ENCODE peak calls at places on chromosomes 5 and 9, in ten cellular contexts. R is Calu3; F is astrocyte of the spinal cord; Z is dermis microvascular lymphatic vessel endothelial cell; U is ELF-1; P is Peyer's patch; C is GM18507; H is cardiac fibroblast; T is activated T-helper 1 cell treated with anti-CD3 and anti-CD28 coated beads, Interleukin-12 subunit alpha, Interleukin-12 subunit beta, Interleukin-2, Interleukin-4 antibody, amounts not matched to agents 30 ng/mL and 10 ng/mL and 1 ng/mL, durations not matched to agents 14 hours and 24 hours and 36 hours; W is CD4-positive, alpha-beta memory T cell. G is an unnamed sample.

GRCh38 chr5:177531209-177531940 is 14.6 kb upstream of the DDX41 start:
- DNase-seq in R (no peak), F (no peak), Z (no peak), U (no peak), P (no peak), C (no peak), H (no peak), T (no peak), W (no peak), G (no peak)

GRCh38 chr9:91354846-91355245 is 6.9 kb downstream of the AUH start:
- DNase-seq in R (no peak), F (no peak), Z (no peak), U (no peak), P (no peak), C (no peak), H (no peak), T (no peak), W (no peak), G (no peak)

GRCh38 chr5:61631438-61631941 is 299.4 kb downstream of the ZSWIM6 start:
- DNase-seq in R (no peak), F (peak; percentile 53), Z (peak; percentile 7), U (no peak), P (no peak), C (no peak), H (peak; percentile 68), T (no peak), W (no peak), G (no peak)

GRCh38 chr9:17075758-17076485 is 58.9 kb upstream of the CNTLN start:
- DNase-seq in R (no peak), F (no peak), Z (no peak), U (no peak), P (no peak), C (no peak), H (no peak), T (no peak), W (no peak), G (no peak)

GRCh38 chr5:94376672-94377345 is 241.6 kb downstream of the KIAA0825 start:
- DNase-seq in R (no peak), F (peak; percentile 26), Z (no peak), U (no peak), P (no peak), C (no peak), H (no peak), T (no peak), W (no peak), G (no peak)

GRCh38 chr5:39217365-39218281 is 1.7 kb downstream of the FYB1 start:
- DNase-seq in R (peak; percentile 73), F (peak; percentile 77), Z (peak; percentile 80), U (peak; percentile 66), P (peak; percentile 93), C (peak; percentile 36), H (peak; percentile 90), T (peak; percentile 70), W (peak; percentile 86), G (peak; percentile 81)

GRCh38 chr5:131186561-131187256 is 16.0 kb downstream of the LYRM7 start:
- DNase-seq in R (no peak), F (peak; percentile 11), Z (peak; percentile 6), U (no peak), P (no peak), C (no peak), H (no peak), T (no peak), W (no peak), G (peak; percentile 52)

GRCh38 chr9:3385871-3386270 is 139.9 kb downstream of the RFX3 start:
- DNase-seq in R (no peak), F (no peak), Z (no peak), U (no peak), P (no peak), C (peak; percentile 14), H (no peak), T (peak; percentile 19), W (no peak), G (no peak)

GRCh38 chr9:131204285-131204684 is 72.0 kb downstream of the FAM78A start:
- DNase-seq in R (no peak), F (no peak), Z (no peak), U (peak; percentile 25), P (no peak), C (no peak), H (no peak), T (no peak), W (no peak), G (no peak)

GRCh38 chr5:91168859-91169258 is 214.3 kb downstream of the ARRDC3 start:
- DNase-seq in R (no peak), F (no peak), Z (no peak), U (no peak), P (no peak), C (no peak), H (no peak), T (no peak), W (no peak), G (no peak)

GRCh38 chr9:93684806-93685553 is 108.6 kb downstream of the PHF2 start:
- DNase-seq in R (no peak), F (no peak), Z (peak; percentile 29), U (no peak), P (no peak), C (no peak), H (peak; percentile 16), T (no peak), W (no peak), G (no peak)

GRCh38 chr9:124855944-124856773 is 2.9 kb downstream of the WDR38 start:
- DNase-seq in R (peak; percentile 49), F (no peak), Z (peak; percentile 37), U (peak; percentile 81), P (no peak), C (no peak), H (no peak), T (no peak), W (peak; percentile 23), G (peak; percentile 54)

GRCh38 chr9:96045811-96046210 is 170.3 kb downstream of the ERCC6L2 start:
- DNase-seq in R (no peak), F (no peak), Z (no peak), U (no peak), P (no peak), C (no peak), H (no peak), T (no peak), W (no peak), G (no peak)

GRCh38 chr5:148027505-148027904 is 36.3 kb upstream of the SPINK5 start:
- DNase-seq in R (no peak), F (no peak), Z (no peak), U (no peak), P (no peak), C (no peak), H (no peak), T (no peak), W (no peak), G (no peak)

GRCh38 chr9:13445123-13445522 is 165.6 kb upstream of the MPDZ start:
- DNase-seq in R (no peak), F (no peak), Z (peak; percentile 68), U (no peak), P (no peak), C (no peak), H (peak; percentile 42), T (no peak), W (no peak), G (no peak)

GRCh38 chr5:167652690-167653089 is 638.8 kb upstream of the WWC1 start:
- DNase-seq in R (no peak), F (peak; percentile 67), Z (no peak), U (no peak), P (no peak), C (no peak), H (no peak), T (no peak), W (no peak), G (no peak)

GRCh38 chr9:97387504-97387886 is 24.4 kb upstream of the TDRD7 start:
- DNase-seq in R (no peak), F (no peak), Z (no peak), U (no peak), P (no peak), C (no peak), H (no peak), T (no peak), W (no peak), G (no peak)

GRCh38 chr5:143552680-143553079 is 149.2 kb upstream of the NR3C1 start:
- DNase-seq in R (no peak), F (no peak), Z (no peak), U (no peak), P (no peak), C (no peak), H (no peak), T (no peak), W (no peak), G (no peak)

GRCh38 chr9:96382175-96382574 is 1.3 kb downstream of the SLC35D2 start:
- DNase-seq in R (no peak), F (no peak), Z (peak; percentile 23), U (no peak), P (peak; percentile 57), C (no peak), H (no peak), T (no peak), W (no peak), G (no peak)

GRCh38 chr5:140862441-140863295 is 6.1 kb upstream of the PCDHA11 start:
- DNase-seq in R (no peak), F (no peak), Z (no peak), U (no peak), P (no peak), C (no peak), H (no peak), T (no peak), W (no peak), G (no peak)

GRCh38 chr5:6261668-6262067 is 116.7 kb downstream of the MED10 start:
- DNase-seq in R (no peak), F (no peak), Z (no peak), U (no peak), P (no peak), C (no peak), H (no peak), T (no peak), W (no peak), G (no peak)

GRCh38 chr9:114270120-114270975 is 52.5 kb upstream of the ORM1 start:
- DNase-seq in R (no peak), F (no peak), Z (no peak), U (no peak), P (no peak), C (no peak), H (no peak), T (no peak), W (peak; percentile 28), G (no peak)

GRCh38 chr9:109109962-109110325 is 9.8 kb downstream of the TMEM245 start:
- DNase-seq in R (no peak), F (no peak), Z (no peak), U (no peak), P (no peak), C (no peak), H (peak; percentile 31), T (no peak), W (no peak), G (no peak)

GRCh38 chr9:71004196-71004595 is 117.2 kb downstream of the TRPM3 start:
- DNase-seq in R (no peak), F (no peak), Z (no peak), U (peak; percentile 5), P (no peak), C (no peak), H (no peak), T (no peak), W (no peak), G (peak; percentile 80)

GRCh38 chr9:112186695-112187094 is 11.6 kb upstream of the SUSD1 start:
- DNase-seq in R (no peak), F (no peak), Z (no peak), U (no peak), P (no peak), C (no peak), H (no peak), T (no peak), W (no peak), G (no peak)

GRCh38 chr9:126860077-126860756 is at the start of gene ZBTB34:
- DNase-seq in R (peak; percentile 65), F (peak; percentile 54), Z (peak; percentile 62), U (peak; percentile 84), P (peak; percentile 81), C (peak; percentile 56), H (peak; percentile 62), T (peak; percentile 74), W (peak; percentile 62), G (peak; percentile 30)

GRCh38 chr9:37056086-37056485 is 22.0 kb upstream of the PAX5 start:
- DNase-seq in R (no peak), F (no peak), Z (no peak), U (no peak), P (no peak), C (no peak), H (no peak), T (no peak), W (no peak), G (no peak)

GRCh38 chr5:177604116-177604521 is 4.2 kb downstream of the B4GALT7 start:
- DNase-seq in R (peak; percentile 70), F (no peak), Z (no peak), U (peak; percentile 2), P (no peak), C (no peak), H (no peak), T (no peak), W (no peak), G (no peak)